ENCODE peak calls at places on chromosomes 4 and X, in four cellular contexts. A, R, C and Z are unnamed samples.

GRCh38 chrX:100649550-100650356 is 5.8 kb downstream of the SRPX2 start:
- DNase-seq in C (no peak), A (no peak), R (peak), Z (no peak)

GRCh38 chrX:34343001-34343400 is 210.9 kb upstream of the FAM47A start:
- DNase-seq in R (no peak), C (no peak), A (no peak), Z (no peak)

GRCh38 chr4:8410641-8411271 is 29.8 kb downstream of the ACOX3 start:
- DNase-seq in C (no peak), A (peak), R (peak), Z (peak)

GRCh38 chrX:119945481-119945880 is 1.9 kb upstream of the NKAP start:
- DNase-seq in C (no peak), R (no peak), A (no peak), Z (no peak)

GRCh38 chrX:34770511-34770910 is 113.4 kb upstream of the TMEM47 start:
- DNase-seq in A (no peak), C (no peak), R (peak), Z (no peak)

GRCh38 chr4:26871611-26872010 is 11.0 kb downstream of the STIM2 start:
- DNase-seq in R (peak), A (no peak), C (no peak), Z (no peak)

GRCh38 chr4:76591992-76592391 is 157.0 kb downstream of the SHROOM3 start:
- DNase-seq in A (no peak), C (no peak), R (no peak), Z (no peak)

GRCh38 chr4:125314676-125315570 is at the start of gene FAT4:
- DNase-seq in C (peak), R (peak), A (peak), Z (peak)

GRCh38 chr4:47002593-47002992 is 9.2 kb upstream of the GABRA4 start:
- DNase-seq in C (no peak), R (no peak), A (peak), Z (no peak)

GRCh38 chrX:150092549-150092948 is 154.3 kb upstream of the EOLA2 start:
- DNase-seq in A (no peak), R (no peak), C (no peak), Z (no peak)

GRCh38 chr4:53777244-53777984 is 186.1 kb upstream of the LNX1 start:
- DNase-seq in A (no peak), R (peak), C (no peak), Z (no peak)

GRCh38 chr4:46404961-46405360 is 15.0 kb upstream of the GABRA2 start:
- DNase-seq in R (no peak), C (no peak), A (no peak), Z (no peak)

GRCh38 chr4:158250321-158250720 is 40.0 kb downstream of the TMEM144 start:
- DNase-seq in A (no peak), C (no peak), R (no peak), Z (no peak)

GRCh38 chrX:149881081-149881711 is at the start of gene MAGEA8:
- DNase-seq in C (no peak), R (no peak), A (no peak), Z (no peak)

GRCh38 chrX:85223359-85223758 is 20.2 kb downstream of the SATL1 start:
- DNase-seq in R (no peak), C (no peak), A (no peak), Z (no peak)

GRCh38 chr4:39563448-39563847 is 36.2 kb upstream of the UGDH start:
- DNase-seq in C (no peak), R (no peak), A (no peak), Z (no peak)

GRCh38 chrX:49209434-49210251 is 9.7 kb upstream of the SYP start:
- DNase-seq in A (no peak), C (no peak), R (no peak), Z (no peak)

GRCh38 chr4:85228264-85228663 is 246.7 kb upstream of the ARHGAP24 start:
- DNase-seq in R (no peak), A (no peak), C (no peak), Z (no peak)

GRCh38 chrX:55524487-55524886 is 34.8 kb upstream of the USP51 start:
- DNase-seq in R (no peak), A (no peak), C (no peak), Z (peak)